ENCODE peak calls at places on chromosomes 4 and X, in four cellular contexts. G is K562, F is SK-N-SH, X is HepG2. H is an unnamed sample.

GRCh38 chr4:125985856-125986255 is 671.1 kb downstream of the FAT4 start:
- DNase-seq in G (no peak), F (no peak), X (no peak), H (peak)

GRCh38 chr4:38050560-38051350 is 90.6 kb downstream of the PTTG2 start:
- DNase-seq in G (no peak), F (no peak), X (no peak), H (no peak)

GRCh38 chrX:141701081-141701480 is 2.5 kb upstream of the SPANXD start:
- DNase-seq in G (no peak), F (no peak), X (no peak), H (no peak)

GRCh38 chrX:72713130-72713529 is 976 bp downstream of the PHKA1 start:
- DNase-seq in G (no peak), F (no peak), X (no peak), H (no peak)

GRCh38 chr4:2793578-2793919 is 664 bp downstream of the SH3BP2 start:
- DNase-seq in G (peak), F (peak), X (no peak), H (no peak)

GRCh38 chr4:76605099-76605563 is 170.1 kb downstream of the SHROOM3 start:
- DNase-seq in G (no peak), F (no peak), X (no peak), H (no peak)

GRCh38 chr4:54837576-54838140 is 179.9 kb downstream of the KIT start:
- DNase-seq in G (no peak), F (no peak), X (no peak), H (no peak)

GRCh38 chr4:7366180-7366957 is 68.4 kb downstream of the PSAPL1 start:
- DNase-seq in G (no peak), F (peak), X (no peak), H (no peak)

GRCh38 chr4:145061325-145061920 is 36.6 kb downstream of the ANAPC10 start:
- DNase-seq in G (peak), F (peak), X (peak), H (no peak)

GRCh38 chr4:46993075-46994006 is at the start of gene GABRA4:
- DNase-seq in G (no peak), F (no peak), X (no peak), H (no peak)

GRCh38 chrX:2609431-2610238 is 81.5 kb upstream of the CD99 start:
- DNase-seq in G (no peak), F (no peak), X (no peak), H (no peak)

GRCh38 chr4:121243476-121243875 is 79.4 kb upstream of the TNIP3 start:
- DNase-seq in G (no peak), F (no peak), X (no peak), H (no peak)

GRCh38 chrX:9767375-9767774 is 1.7 kb upstream of the GPR143 start:
- DNase-seq in G (no peak), F (no peak), X (peak), H (no peak)

GRCh38 chr4:1583859-1584258 is 100.3 kb downstream of the FAM53A start:
- DNase-seq in G (no peak), F (no peak), X (no peak), H (no peak)

GRCh38 chrX:39491548-39492297 is 606.0 kb downstream of the BCOR start:
- DNase-seq in G (peak), F (no peak), X (no peak), H (peak)

GRCh38 chr4:145289403-145290076 is 109.2 kb upstream of the OTUD4 start:
- DNase-seq in G (no peak), F (no peak), X (no peak), H (no peak)

GRCh38 chr4:88660446-88661294 is 37.0 kb downstream of the NAP1L5 start:
- DNase-seq in G (no peak), F (no peak), X (peak), H (no peak)

GRCh38 chrX:85026170-85026569 is 22.5 kb downstream of the APOOL start:
- DNase-seq in G (no peak), F (no peak), X (no peak), H (no peak)

GRCh38 chrX:50677789-50678188 is 136.2 kb downstream of the SHROOM4 start:
- DNase-seq in G (no peak), F (no peak), X (no peak), H (no peak)

GRCh38 chrX:38699603-38700110 is 101.6 kb upstream of the MID1IP1 start:
- DNase-seq in G (no peak), F (no peak), X (no peak), H (no peak)

GRCh38 chr4:56786955-56787354 is 34.5 kb downstream of the SPINK2 start:
- DNase-seq in G (no peak), F (peak), X (no peak), H (no peak)

GRCh38 chrX:45714864-45715263 is 514.2 kb upstream of the DIPK2B start:
- DNase-seq in G (no peak), F (no peak), X (no peak), H (peak)

GRCh38 chrX:45710081-45710801 is 509.6 kb upstream of the DIPK2B start:
- DNase-seq in G (no peak), F (peak), X (no peak), H (peak)

GRCh38 chrX:45711231-45711630 is 510.6 kb upstream of the DIPK2B start:
- DNase-seq in G (no peak), F (no peak), X (no peak), H (no peak)

GRCh38 chrX:45709381-45709780 is 508.7 kb upstream of the DIPK2B start:
- DNase-seq in G (no peak), F (no peak), X (no peak), H (no peak)

GRCh38 chrX:45712067-45712466 is 511.4 kb upstream of the DIPK2B start:
- DNase-seq in G (no peak), F (no peak), X (no peak), H (no peak)
- TF ChIP-seq ZBTB33 in G (no peak), F (no peak), X (no peak), H (no peak)

GRCh38 chrX:41785685-41786084 is 61.7 kb downstream of the GPR82 start:
- DNase-seq in G (no peak), F (no peak), X (no peak), H (no peak)
- TF ChIP-seq ZBTB33 in G (no peak), F (no peak), X (no peak), H (no peak)

GRCh38 chr4:169080970-169081369 is 70.9 kb upstream of the CBR4 start:
- DNase-seq in G (no peak), F (no peak), X (no peak), H (no peak)
- TF ChIP-seq ZBTB33 in G (no peak), F (no peak), X (no peak), H (no peak)

GRCh38 chrX:14398725-14399124 is 130.6 kb upstream of the GLRA2 start:
- DNase-seq in G (no peak), F (no peak), X (no peak), H (no peak)
- TF ChIP-seq ZBTB33 in G (no peak), F (no peak), X (no peak), H (no peak)